ENCODE peak calls at places on chromosomes 6 and 20, in eight cellular contexts. One of them, this sample, is unnamed.

GRCh38 chr6:42295181-42295580 is 77.5 kb upstream of the MRPS10 start:
- DNase-seq in fibroblast of mammary gland: peak
- DNase-seq in C1 segment of cervical spinal cord: no peak
- DNase-seq in GM04504: no peak
- DNase-seq in left colon: no peak
- DNase-seq in AG20443: no peak
- DNase-seq in AG04449: no peak
- DNase-seq in transverse colon: no peak
- DNase-seq in this sample: peak

GRCh38 chr6:130178692-130179091 is 44.1 kb downstream of the SAMD3 start:
- DNase-seq in transverse colon: no peak
- DNase-seq in fibroblast of mammary gland: peak
- DNase-seq in GM04504: peak
- DNase-seq in left colon: no peak
- DNase-seq in AG20443: peak
- DNase-seq in AG04449: peak
- DNase-seq in C1 segment of cervical spinal cord: no peak
- DNase-seq in this sample: no peak

GRCh38 chr20:49450281-49450707 is 32.2 kb downstream of the KCNB1 start:
- DNase-seq in GM04504: no peak
- DNase-seq in AG04449: no peak
- DNase-seq in left colon: no peak
- DNase-seq in fibroblast of mammary gland: no peak
- DNase-seq in AG20443: no peak
- DNase-seq in C1 segment of cervical spinal cord: no peak
- DNase-seq in transverse colon: no peak
- DNase-seq in this sample: no peak

GRCh38 chr6:35425284-35425683 is 26.9 kb upstream of the FANCE start:
- DNase-seq in fibroblast of mammary gland: peak
- DNase-seq in left colon: no peak
- DNase-seq in AG04449: peak
- DNase-seq in C1 segment of cervical spinal cord: no peak
- DNase-seq in GM04504: peak
- DNase-seq in AG20443: peak
- DNase-seq in transverse colon: no peak
- DNase-seq in this sample: peak

GRCh38 chr6:88287696-88288095 is 121.5 kb upstream of the CNR1 start:
- DNase-seq in C1 segment of cervical spinal cord: no peak
- DNase-seq in fibroblast of mammary gland: peak
- DNase-seq in GM04504: no peak
- DNase-seq in transverse colon: no peak
- DNase-seq in AG04449: no peak
- DNase-seq in AG20443: no peak
- DNase-seq in left colon: no peak
- DNase-seq in this sample: no peak

GRCh38 chr20:47464380-47465101 is 37.1 kb upstream of the NCOA3 start:
- DNase-seq in AG20443: peak
- DNase-seq in left colon: peak
- DNase-seq in GM04504: peak
- DNase-seq in fibroblast of mammary gland: peak
- DNase-seq in C1 segment of cervical spinal cord: no peak
- DNase-seq in AG04449: peak
- DNase-seq in transverse colon: peak
- DNase-seq in this sample: no peak

GRCh38 chr6:115613488-115613887 is 447.2 kb downstream of the FRK start:
- DNase-seq in AG04449: peak
- DNase-seq in transverse colon: no peak
- DNase-seq in GM04504: peak
- DNase-seq in fibroblast of mammary gland: peak
- DNase-seq in left colon: no peak
- DNase-seq in C1 segment of cervical spinal cord: no peak
- DNase-seq in AG20443: peak
- DNase-seq in this sample: no peak

GRCh38 chr20:38073307-38074010 is 39.9 kb downstream of the RPRD1B start:
- DNase-seq in GM04504: peak
- DNase-seq in C1 segment of cervical spinal cord: no peak
- DNase-seq in fibroblast of mammary gland: peak
- DNase-seq in AG20443: peak
- DNase-seq in AG04449: peak
- DNase-seq in left colon: peak
- DNase-seq in transverse colon: peak
- DNase-seq in this sample: peak

GRCh38 chr6:9502991-9503761 is 911.7 kb downstream of the TFAP2A start:
- DNase-seq in C1 segment of cervical spinal cord: no peak
- DNase-seq in transverse colon: no peak
- DNase-seq in AG04449: peak
- DNase-seq in left colon: no peak
- DNase-seq in AG20443: peak
- DNase-seq in GM04504: no peak
- DNase-seq in fibroblast of mammary gland: peak
- DNase-seq in this sample: no peak

GRCh38 chr20:25247100-25247665 is 702 bp upstream of the PYGB start:
- DNase-seq in AG04449: no peak
- DNase-seq in GM04504: peak
- DNase-seq in left colon: peak
- DNase-seq in AG20443: peak
- DNase-seq in C1 segment of cervical spinal cord: no peak
- DNase-seq in fibroblast of mammary gland: peak
- DNase-seq in transverse colon: peak
- DNase-seq in this sample: peak

GRCh38 chr20:10466325-10466724 is 31.2 kb downstream of the SLX4IP start:
- DNase-seq in AG20443: peak
- DNase-seq in left colon: no peak
- DNase-seq in transverse colon: no peak
- DNase-seq in C1 segment of cervical spinal cord: no peak
- DNase-seq in AG04449: no peak
- DNase-seq in fibroblast of mammary gland: peak
- DNase-seq in GM04504: no peak
- DNase-seq in this sample: no peak

GRCh38 chr6:148343383-148343782 is 745 bp downstream of the SASH1 start:
- DNase-seq in AG20443: no peak
- DNase-seq in GM04504: no peak
- DNase-seq in fibroblast of mammary gland: no peak
- DNase-seq in C1 segment of cervical spinal cord: no peak
- DNase-seq in left colon: no peak
- DNase-seq in transverse colon: no peak
- DNase-seq in AG04449: no peak
- DNase-seq in this sample: no peak

GRCh38 chr6:18595774-18596528 is 208.8 kb downstream of the RNF144B start:
- DNase-seq in AG20443: peak
- DNase-seq in left colon: peak
- DNase-seq in C1 segment of cervical spinal cord: no peak
- DNase-seq in transverse colon: peak
- DNase-seq in GM04504: peak
- DNase-seq in fibroblast of mammary gland: peak
- DNase-seq in AG04449: peak
- DNase-seq in this sample: peak

GRCh38 chr6:153103256-153103655 is 27.8 kb downstream of the RGS17 start:
- DNase-seq in C1 segment of cervical spinal cord: no peak
- DNase-seq in GM04504: no peak
- DNase-seq in left colon: no peak
- DNase-seq in fibroblast of mammary gland: no peak
- DNase-seq in transverse colon: no peak
- DNase-seq in AG20443: no peak
- DNase-seq in AG04449: no peak
- DNase-seq in this sample: no peak

GRCh38 chr20:58112017-58112781 is 116.3 kb downstream of the ANKRD60 start:
- DNase-seq in GM04504: peak
- DNase-seq in transverse colon: no peak
- DNase-seq in AG20443: peak
- DNase-seq in left colon: no peak
- DNase-seq in AG04449: no peak
- DNase-seq in fibroblast of mammary gland: peak
- DNase-seq in C1 segment of cervical spinal cord: no peak
- DNase-seq in this sample: peak

GRCh38 chr20:53405070-53405603 is 188.5 kb downstream of the ZNF217 start:
- DNase-seq in fibroblast of mammary gland: no peak
- DNase-seq in left colon: no peak
- DNase-seq in transverse colon: no peak
- DNase-seq in AG04449: no peak
- DNase-seq in GM04504: no peak
- DNase-seq in C1 segment of cervical spinal cord: no peak
- DNase-seq in AG20443: no peak
- DNase-seq in this sample: no peak

GRCh38 chr6:37381579-37381978 is 27.8 kb downstream of the RNF8 start:
- DNase-seq in AG04449: no peak
- DNase-seq in C1 segment of cervical spinal cord: no peak
- DNase-seq in transverse colon: peak
- DNase-seq in GM04504: no peak
- DNase-seq in left colon: peak
- DNase-seq in AG20443: peak
- DNase-seq in fibroblast of mammary gland: peak
- DNase-seq in this sample: peak

GRCh38 chr6:105596284-105596755 is 193.4 kb upstream of the PREP start:
- DNase-seq in C1 segment of cervical spinal cord: no peak
- DNase-seq in AG04449: peak
- DNase-seq in GM04504: peak
- DNase-seq in transverse colon: no peak
- DNase-seq in AG20443: peak
- DNase-seq in fibroblast of mammary gland: peak
- DNase-seq in left colon: no peak
- DNase-seq in this sample: no peak

GRCh38 chr6:7258231-7258763 is 54.7 kb downstream of the SSR1 start:
- DNase-seq in transverse colon: no peak
- DNase-seq in C1 segment of cervical spinal cord: no peak
- DNase-seq in fibroblast of mammary gland: no peak
- DNase-seq in left colon: no peak
- DNase-seq in AG20443: no peak
- DNase-seq in AG04449: no peak
- DNase-seq in GM04504: no peak
- DNase-seq in this sample: no peak

GRCh38 chr20:38890497-38890818 is 35.8 kb upstream of the FAM83D start:
- DNase-seq in transverse colon: no peak
- DNase-seq in GM04504: no peak
- DNase-seq in AG20443: no peak
- DNase-seq in left colon: no peak
- DNase-seq in C1 segment of cervical spinal cord: no peak
- DNase-seq in AG04449: no peak
- DNase-seq in fibroblast of mammary gland: no peak
- DNase-seq in this sample: no peak

GRCh38 chr6:52670502-52671409 is at the start of gene TMEM14A:
- DNase-seq in AG04449: peak
- DNase-seq in transverse colon: peak
- DNase-seq in GM04504: peak
- DNase-seq in left colon: peak
- DNase-seq in C1 segment of cervical spinal cord: peak
- DNase-seq in AG20443: peak
- DNase-seq in fibroblast of mammary gland: peak
- DNase-seq in this sample: peak

GRCh38 chr20:18679020-18679419 is 91.2 kb downstream of the DTD1 start:
- DNase-seq in AG20443: no peak
- DNase-seq in fibroblast of mammary gland: peak
- DNase-seq in AG04449: no peak
- DNase-seq in GM04504: no peak
- DNase-seq in transverse colon: no peak
- DNase-seq in C1 segment of cervical spinal cord: no peak
- DNase-seq in left colon: no peak
- DNase-seq in this sample: no peak

GRCh38 chr6:106082735-106083398 is 3.3 kb upstream of the PRDM1 start:
- DNase-seq in GM04504: no peak
- DNase-seq in AG20443: peak
- DNase-seq in left colon: no peak
- DNase-seq in C1 segment of cervical spinal cord: no peak
- DNase-seq in transverse colon: no peak
- DNase-seq in fibroblast of mammary gland: peak
- DNase-seq in AG04449: peak
- DNase-seq in this sample: no peak

GRCh38 chr20:21715193-21715881 is 9.9 kb downstream of the PAX1 start:
- DNase-seq in AG04449: no peak
- DNase-seq in AG20443: no peak
- DNase-seq in C1 segment of cervical spinal cord: no peak
- DNase-seq in GM04504: no peak
- DNase-seq in fibroblast of mammary gland: no peak
- DNase-seq in transverse colon: no peak
- DNase-seq in left colon: no peak
- DNase-seq in this sample: no peak

GRCh38 chr20:50484271-50484976 is 25.8 kb upstream of the PTPN1 start:
- DNase-seq in C1 segment of cervical spinal cord: no peak
- DNase-seq in transverse colon: no peak
- DNase-seq in AG04449: no peak
- DNase-seq in AG20443: no peak
- DNase-seq in left colon: no peak
- DNase-seq in GM04504: no peak
- DNase-seq in fibroblast of mammary gland: no peak
- DNase-seq in this sample: peak

GRCh38 chr6:14917101-14917500 is 328.8 kb upstream of the JARID2 start:
- DNase-seq in left colon: no peak
- DNase-seq in AG04449: peak
- DNase-seq in GM04504: peak
- DNase-seq in C1 segment of cervical spinal cord: no peak
- DNase-seq in fibroblast of mammary gland: peak
- DNase-seq in AG20443: peak
- DNase-seq in transverse colon: no peak
- DNase-seq in this sample: peak

GRCh38 chr6:31687860-31688693 is 7.2 kb upstream of the LY6G5C start:
- DNase-seq in AG04449: no peak
- DNase-seq in transverse colon: no peak
- DNase-seq in GM04504: no peak
- DNase-seq in fibroblast of mammary gland: no peak
- DNase-seq in C1 segment of cervical spinal cord: no peak
- DNase-seq in left colon: no peak
- DNase-seq in AG20443: no peak
- DNase-seq in this sample: no peak

GRCh38 chr20:53829086-53829703 is 235.6 kb upstream of the ZNF217 start:
- DNase-seq in AG04449: peak
- DNase-seq in fibroblast of mammary gland: peak
- DNase-seq in left colon: no peak
- DNase-seq in GM04504: peak
- DNase-seq in transverse colon: no peak
- DNase-seq in C1 segment of cervical spinal cord: no peak
- DNase-seq in AG20443: peak
- DNase-seq in this sample: peak

GRCh38 chr20:44089987-44090674 is 96.9 kb downstream of the JPH2 start:
- DNase-seq in C1 segment of cervical spinal cord: no peak
- DNase-seq in AG20443: peak
- DNase-seq in fibroblast of mammary gland: peak
- DNase-seq in GM04504: no peak
- DNase-seq in AG04449: no peak
- DNase-seq in transverse colon: peak
- DNase-seq in left colon: no peak
- DNase-seq in this sample: peak

GRCh38 chr6:126176266-126176665 is 163.6 kb upstream of the CENPW start:
- DNase-seq in left colon: no peak
- DNase-seq in GM04504: no peak
- DNase-seq in C1 segment of cervical spinal cord: no peak
- DNase-seq in AG04449: no peak
- DNase-seq in transverse colon: no peak
- DNase-seq in fibroblast of mammary gland: peak
- DNase-seq in AG20443: no peak
- DNase-seq in this sample: peak

GRCh38 chr20:56604690-56605089 is 24.4 kb upstream of the TFAP2C start:
- DNase-seq in AG20443: no peak
- DNase-seq in AG04449: no peak
- DNase-seq in C1 segment of cervical spinal cord: no peak
- DNase-seq in fibroblast of mammary gland: no peak
- DNase-seq in GM04504: no peak
- DNase-seq in transverse colon: no peak
- DNase-seq in left colon: no peak
- DNase-seq in this sample: no peak

GRCh38 chr20:44019638-44020335 is 105.1 kb downstream of the TOX2 start:
- DNase-seq in GM04504: no peak
- DNase-seq in AG20443: no peak
- DNase-seq in AG04449: no peak
- DNase-seq in C1 segment of cervical spinal cord: no peak
- DNase-seq in transverse colon: no peak
- DNase-seq in fibroblast of mammary gland: peak
- DNase-seq in left colon: no peak
- DNase-seq in this sample: peak

GRCh38 chr6:169564453-169565240 is 137.2 kb downstream of the WDR27 start:
- DNase-seq in GM04504: no peak
- DNase-seq in transverse colon: no peak
- DNase-seq in AG20443: no peak
- DNase-seq in C1 segment of cervical spinal cord: no peak
- DNase-seq in AG04449: no peak
- DNase-seq in left colon: no peak
- DNase-seq in fibroblast of mammary gland: no peak
- DNase-seq in this sample: no peak

GRCh38 chr20:64146301-64146935 is 17.8 kb upstream of the MYT1 start:
- DNase-seq in left colon: no peak
- DNase-seq in GM04504: no peak
- DNase-seq in C1 segment of cervical spinal cord: no peak
- DNase-seq in AG20443: no peak
- DNase-seq in fibroblast of mammary gland: no peak
- DNase-seq in transverse colon: no peak
- DNase-seq in AG04449: no peak
- DNase-seq in this sample: no peak